ENCODE peak calls at places on chromosomes 6 and 20, in four cellular contexts. U, B, Q and D are unnamed samples.

GRCh38 chr6:113684382-113684901 is 172.7 kb upstream of the MARCKS start:
- DNase-seq in U (no peak), B (peak; percentile 24), Q (no peak), D (no peak)

GRCh38 chr6:119966484-119966883 is 616.9 kb upstream of the MAN1A1 start:
- DNase-seq in U (no peak), B (peak; percentile 14), Q (peak; percentile 35), D (peak; percentile 86)

GRCh38 chr6:137631323-137631722 is 137.1 kb upstream of the OLIG3 start:
- DNase-seq in U (no peak), B (no peak), Q (no peak), D (no peak)

GRCh38 chr6:134517145-134517658 is 199.3 kb upstream of the SGK1 start:
- DNase-seq in U (peak; percentile 44), B (peak; percentile 69), Q (no peak), D (peak; percentile 33)

GRCh38 chr6:147615659-147616456 is 107.4 kb downstream of the SAMD5 start:
- DNase-seq in U (no peak), B (no peak), Q (no peak), D (no peak)

GRCh38 chr6:43823879-43824740 is 54.1 kb downstream of the VEGFA start:
- DNase-seq in U (no peak), B (peak; percentile 81), Q (no peak), D (no peak)

GRCh38 chr6:3848380-3848779 is 793 bp upstream of the FAM50B start:
- DNase-seq in U (no peak), B (no peak), Q (no peak), D (no peak)

GRCh38 chr6:150195996-150196417 is 53.2 kb downstream of the PPP1R14C start:
- DNase-seq in U (peak; percentile 78), B (no peak), Q (no peak), D (no peak)

GRCh38 chr6:99780556-99780885 is 173.9 kb downstream of the PRDM13 start:
- DNase-seq in U (no peak), B (no peak), Q (no peak), D (no peak)

GRCh38 chr6:143957679-143958274 is 50.3 kb downstream of the PLAGL1 start:
- DNase-seq in U (no peak), B (no peak), Q (no peak), D (no peak)

GRCh38 chr20:37345339-37346231 is at the start of gene SRC:
- DNase-seq in U (peak; percentile 70), B (peak; percentile 74), Q (peak; percentile 82), D (peak; percentile 79)

GRCh38 chr6:134593887-134594286 is 276.0 kb upstream of the SGK1 start:
- DNase-seq in U (no peak), B (no peak), Q (no peak), D (no peak)

GRCh38 chr6:143806282-143807102 is 36.6 kb upstream of the LTV1 start:
- DNase-seq in U (no peak), B (no peak), Q (peak; percentile 90), D (no peak)

GRCh38 chr6:163260911-163261310 is 153.6 kb upstream of the QKI start:
- DNase-seq in U (no peak), B (no peak), Q (no peak), D (no peak)

GRCh38 chr6:95364016-95364604 is 213.2 kb upstream of the MANEA start:
- DNase-seq in U (peak; percentile 26), B (peak; percentile 20), Q (peak; percentile 10), D (no peak)

GRCh38 chr6:138645976-138646640 is 127.5 kb upstream of the CCDC28A start:
- DNase-seq in U (no peak), B (no peak), Q (no peak), D (no peak)

GRCh38 chr6:10658910-10659696 is 35.3 kb downstream of the C6orf52 start:
- DNase-seq in U (no peak), B (no peak), Q (no peak), D (no peak)

GRCh38 chr6:89987140-89987539 is 92.9 kb downstream of the GJA10 start:
- DNase-seq in U (no peak), B (no peak), Q (no peak), D (no peak)

GRCh38 chr6:133241901-133242760 is 974 bp downstream of the EYA4 start:
- DNase-seq in U (peak; percentile 42), B (no peak), Q (no peak), D (peak; percentile 45)

GRCh38 chr6:34986845-34987246 is 97.8 kb downstream of the ANKS1A start:
- DNase-seq in U (peak; percentile 74), B (peak; percentile 71), Q (peak; percentile 77), D (peak; percentile 67)

GRCh38 chr6:112037783-112038216 is 16.1 kb upstream of the CCN6 start:
- DNase-seq in U (no peak), B (no peak), Q (no peak), D (no peak)

DNA sequence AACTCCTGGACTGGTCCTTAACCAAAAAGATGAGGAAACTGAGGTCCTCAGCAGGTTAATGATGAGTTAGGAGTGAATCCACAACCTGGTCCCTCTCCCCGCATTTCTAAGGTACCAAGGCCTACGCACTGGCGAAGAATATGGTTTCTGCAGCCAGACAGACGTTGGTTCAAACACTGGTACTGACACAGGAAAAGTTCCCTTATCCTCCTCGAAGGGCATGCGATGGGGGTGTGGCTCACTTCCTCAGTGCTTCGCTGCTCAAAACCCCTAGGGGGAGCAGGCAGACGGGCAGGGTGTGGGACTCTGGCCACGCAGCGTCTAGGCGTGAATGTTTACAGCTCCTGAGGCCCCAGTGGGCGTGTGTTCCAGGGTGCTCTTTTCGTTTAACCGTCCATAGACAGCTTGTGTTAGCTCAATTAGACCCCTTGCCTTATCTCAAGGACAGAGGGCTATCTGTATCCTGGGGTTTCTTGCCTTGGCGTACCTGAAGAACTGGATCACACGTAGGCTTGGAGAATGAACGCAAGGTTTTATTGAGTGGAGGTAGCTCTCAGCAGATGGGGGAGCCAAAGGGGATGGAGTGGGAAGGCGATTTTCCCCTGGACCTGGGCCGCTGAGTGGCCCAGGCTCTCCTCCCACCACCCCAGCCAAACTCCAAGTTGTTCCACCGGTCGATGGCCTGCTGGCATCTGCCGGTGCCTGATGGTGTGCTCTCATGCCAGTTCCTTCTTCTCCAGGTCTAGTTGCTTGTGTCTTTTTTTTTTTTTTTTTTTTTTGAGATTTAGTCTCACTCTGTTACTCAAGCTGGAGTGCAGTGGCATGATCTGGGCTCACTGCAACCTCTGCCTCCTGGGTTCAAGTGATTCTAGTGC is 31.8 kb upstream of the PTPN1 start:
- DNase-seq in U (peak; percentile 64), B (peak; percentile 83), Q (peak; percentile 78), D (peak; percentile 78)
- TF ChIP-seq ELF4 in U (no peak), B (no peak), Q (no peak), D (no peak)

DNA sequence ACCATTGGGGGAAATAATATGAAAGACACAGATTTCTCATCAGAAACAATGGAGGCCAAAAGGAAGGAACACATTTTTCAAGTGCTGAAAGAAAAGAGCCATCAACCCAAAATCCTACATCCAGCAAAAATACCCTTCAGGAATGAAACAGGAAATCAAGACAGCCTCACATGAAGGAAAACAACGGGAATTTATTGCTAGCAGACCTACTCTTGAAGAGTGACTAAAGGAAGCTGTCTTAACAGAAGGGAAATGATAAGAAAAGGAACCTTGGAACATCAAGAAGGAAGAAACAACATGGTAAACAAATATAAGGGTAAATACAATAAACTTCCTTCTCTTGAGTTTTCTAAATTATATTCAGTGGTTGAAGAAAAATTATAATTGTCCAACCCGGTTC is 44.2 kb downstream of the RNF24 start:
- DNase-seq in U (no peak), B (no peak), Q (no peak), D (no peak)
- TF ChIP-seq ELF4 in U (no peak), B (no peak), Q (no peak), D (no peak)

GRCh38 chr6:75199856-75200255 is 6.0 kb downstream of the COL12A1 start:
- DNase-seq in U (no peak), B (no peak), Q (no peak), D (no peak)

GRCh38 chr6:75202676-75203131 is 3.1 kb downstream of the COL12A1 start:
- DNase-seq in U (no peak), B (no peak), Q (no peak), D (no peak)

GRCh38 chr6:75201076-75201475 is 4.8 kb downstream of the COL12A1 start:
- DNase-seq in U (no peak), B (no peak), Q (no peak), D (no peak)

GRCh38 chr6:75203721-75204120 is 2.1 kb downstream of the COL12A1 start:
- DNase-seq in U (no peak), B (no peak), Q (no peak), D (no peak)

DNA sequence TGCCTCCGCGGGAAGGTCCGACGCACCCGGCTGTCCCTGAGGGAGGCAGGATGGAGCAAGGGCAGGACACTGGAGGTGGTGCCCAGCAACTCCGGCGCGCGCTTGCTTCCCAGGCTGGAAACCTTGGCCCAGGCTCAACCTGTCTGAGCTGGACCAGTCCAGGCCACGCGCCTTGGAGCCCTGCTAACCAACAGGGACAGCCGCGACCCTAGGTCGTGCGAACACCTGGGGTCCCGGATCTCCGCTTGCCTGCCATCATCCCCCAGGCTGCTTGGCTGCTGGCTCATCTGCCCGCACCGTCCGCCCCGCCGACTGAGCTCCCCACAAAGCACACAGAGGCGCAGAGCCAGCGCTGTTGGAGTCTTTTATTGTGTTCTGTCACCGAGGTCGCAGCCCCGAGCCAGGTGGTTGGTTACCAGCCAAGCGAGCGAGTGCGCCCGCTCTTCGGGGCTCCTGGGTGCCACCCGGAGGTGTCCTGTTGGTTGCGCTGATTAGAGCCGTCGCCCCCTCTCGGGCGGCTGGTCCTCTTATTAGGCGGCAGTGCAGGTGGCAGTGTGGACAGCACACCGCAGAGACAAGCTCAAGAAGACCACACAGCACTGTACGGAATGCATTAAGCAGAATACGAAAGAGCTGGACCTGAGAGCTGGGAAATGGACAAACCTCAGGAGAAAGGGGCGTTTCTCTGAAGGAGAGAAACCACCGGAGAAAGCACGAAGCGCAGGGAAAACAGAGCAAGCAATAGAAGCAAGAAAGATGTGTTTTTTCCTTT is 3.8 kb downstream of the COL12A1 start:
- DNase-seq in U (no peak), B (no peak), Q (no peak), D (peak; percentile 68)
- TF ChIP-seq ELF4 in U (no peak), B (no peak), Q (no peak), D (no peak)

DNA sequence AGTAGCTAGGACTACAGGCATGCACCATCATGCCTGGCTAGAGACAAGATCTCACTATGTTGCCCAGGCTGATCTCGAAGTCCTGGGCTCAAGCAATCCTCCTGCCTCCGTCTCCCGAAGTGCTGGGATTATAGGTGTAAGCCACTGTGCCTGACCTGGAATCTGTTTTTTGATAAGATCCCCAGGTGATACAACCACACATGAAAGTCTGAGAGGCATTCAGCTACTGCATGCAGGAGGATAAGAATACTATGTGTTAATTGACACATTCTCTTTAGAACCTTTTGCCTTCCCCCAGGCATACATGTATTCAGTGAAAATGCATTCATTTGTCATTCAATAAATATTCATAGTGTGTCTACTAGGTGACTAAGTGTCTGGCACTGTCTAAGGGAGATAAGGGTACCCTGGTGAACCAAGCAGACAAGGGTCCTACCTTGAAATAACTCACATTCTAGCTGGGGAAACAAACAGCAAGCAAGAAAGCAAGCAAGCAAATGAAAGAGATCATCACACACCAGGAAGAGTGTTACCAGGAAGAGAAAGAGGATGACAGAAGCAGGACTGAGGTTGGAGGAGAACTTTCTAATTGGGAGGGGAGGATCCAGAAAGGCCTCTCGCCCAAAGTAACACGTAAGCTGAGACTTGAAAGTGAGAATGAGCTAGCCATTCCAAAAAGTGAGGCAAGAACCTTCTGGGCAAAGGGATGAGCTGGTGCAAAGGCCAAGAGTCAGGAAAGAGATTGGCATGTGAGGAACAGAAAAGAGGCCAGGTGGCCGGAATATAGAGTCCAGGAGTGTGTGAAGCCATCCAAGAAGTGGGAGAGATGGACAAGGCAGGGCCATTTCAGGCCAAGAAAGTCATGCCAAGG is 6.5 kb downstream of the GFOD1 start:
- DNase-seq in U (no peak), B (no peak), Q (peak; percentile 14), D (no peak)
- TF ChIP-seq ELF4 in U (no peak), B (no peak), Q (no peak), D (no peak)

GRCh38 chr6:74519172-74519571 is 686.7 kb downstream of the COL12A1 start:
- DNase-seq in U (no peak), B (peak; percentile 5), Q (no peak), D (no peak)
- TF ChIP-seq ELF4 in U (no peak), B (no peak), Q (no peak), D (no peak)